ENCODE peak calls at places on chromosomes 3 and 15, in seven cellular contexts. V is heart right ventricle, L is breast epithelium, R is heart left ventricle, Q is tibial artery, Z is ovary, C is K562. H is an unnamed sample. For H3K27me3, the result is how much of the 10 kb centered on the place peaks cover.

GRCh38 chr3:149638401-149639092 is 19.3 kb downstream of the WWTR1 start:
- DNase-seq in Q (no peak), V (no peak), L (no peak), R (no peak), C (no peak), Z (no peak), H (peak)

GRCh38 chr3:25468866-25469319 is 40.8 kb downstream of the RARB start:
- DNase-seq in V (peak), R (peak), C (no peak), Q (peak), L (peak), Z (peak), H (peak)

GRCh38 chr3:21665444-21665843 is 85.6 kb downstream of the ZNF385D start:
- DNase-seq in L (no peak), Z (no peak), V (no peak), C (no peak), R (no peak), Q (no peak), H (no peak)

GRCh38 chr3:107796786-107797185 is 274.0 kb downstream of the BBX start:
- DNase-seq in Z (no peak), L (no peak), C (no peak), Q (no peak), V (no peak), R (no peak), H (peak)

GRCh38 chr3:52511509-52511908 is 16.4 kb downstream of the STAB1 start:
- DNase-seq in C (no peak), Z (no peak), V (no peak), R (no peak), Q (no peak), L (no peak), H (no peak)

GRCh38 chr3:99286266-99286845 is 352.0 kb upstream of the COL8A1 start:
- DNase-seq in C (no peak), Q (no peak), R (no peak), L (no peak), Z (no peak), V (no peak), H (no peak)

GRCh38 chr3:52495777-52496602 is 852 bp downstream of the STAB1 start:
- DNase-seq in Z (no peak), R (no peak), C (no peak), V (no peak), L (no peak), Q (no peak), H (no peak)

GRCh38 chr3:157172746-157173145 is 12.8 kb upstream of the CCNL1 start:
- DNase-seq in R (no peak), Q (no peak), Z (no peak), V (no peak), L (no peak), C (no peak), H (no peak)

DNA sequence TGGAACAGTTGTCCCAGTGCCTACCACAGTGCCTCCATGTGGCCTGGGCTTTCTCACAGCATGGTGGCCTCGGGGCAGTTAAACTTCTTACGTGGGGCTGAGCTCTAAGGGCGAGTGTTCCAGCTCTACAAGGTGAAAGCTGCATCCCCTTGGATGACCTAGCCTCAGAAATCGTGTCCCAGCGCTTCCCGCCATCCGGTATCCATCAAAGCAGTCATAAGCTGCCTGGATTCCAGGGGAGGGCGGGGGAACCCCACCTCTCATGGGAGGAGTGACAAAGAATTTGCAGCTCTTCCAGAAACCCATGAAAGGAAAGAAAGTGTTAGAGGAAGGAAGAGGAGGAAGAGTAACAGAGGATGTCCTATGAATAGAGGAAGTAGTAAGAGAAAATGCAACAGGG is 45.8 kb upstream of the CCDC174 start:
- DNase-seq in L (no peak), C (no peak), Q (no peak), Z (no peak), R (no peak), V (no peak), H (no peak)
- H3K27me3 ChIP-seq in L (under half), C (under half), Q (under half), Z (under half), R (under half), V (under half), H (under half)

DNA sequence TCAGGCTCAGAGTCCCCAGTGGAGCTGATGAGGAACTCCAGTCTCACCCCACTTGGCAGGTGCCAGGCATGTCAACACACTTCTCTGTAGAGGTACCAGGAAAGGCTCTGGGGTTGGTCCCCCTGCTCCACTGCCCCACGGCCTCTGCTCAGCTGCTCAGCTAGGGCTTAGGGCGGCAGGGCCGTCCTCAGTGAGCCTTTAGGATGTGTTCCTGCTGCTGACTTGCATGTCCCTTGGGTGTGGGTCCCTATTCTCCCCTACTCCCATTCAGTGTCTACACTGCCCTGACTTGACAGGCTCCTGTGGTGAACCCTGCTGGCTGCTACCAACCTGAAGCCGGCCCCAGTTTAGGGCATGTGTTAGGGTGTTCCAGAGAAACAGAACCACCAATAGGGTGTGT is 17.9 kb upstream of the POLG start:
- DNase-seq in L (no peak), R (no peak), C (no peak), Z (no peak), Q (no peak), V (no peak), H (no peak)
- H3K27me3 ChIP-seq in L (under half), R (under half), C (under half), Z (under half), Q (half or more), V (half or more), H (half or more)

DNA sequence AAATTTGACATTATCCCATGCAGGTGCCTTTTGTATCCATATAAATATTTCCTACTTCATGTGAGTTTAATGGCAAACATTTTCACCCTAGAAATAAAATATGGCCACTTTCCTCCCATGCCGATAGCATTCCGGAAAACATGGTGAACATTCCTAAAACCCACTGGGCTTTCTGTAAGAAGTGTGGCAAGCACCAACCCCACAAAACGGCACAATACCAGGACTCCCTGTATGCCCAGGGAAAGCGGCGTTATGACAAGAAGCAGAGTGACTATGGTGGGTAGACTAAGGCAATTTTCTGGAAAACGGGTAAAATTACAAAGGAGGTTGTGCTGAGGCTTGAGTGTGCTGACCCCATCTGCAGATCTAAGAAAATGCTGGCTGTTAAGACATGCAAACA is 7.6 kb downstream of the ANXA2 start:
- DNase-seq in Q (no peak), Z (no peak), V (no peak), C (no peak), L (no peak), R (no peak), H (no peak)
- H3K27me3 ChIP-seq in Q (under half), Z (under half), V (under half), C (under half), L (under half), R (under half), H (under half)

GRCh38 chr3:198081421-198081844 is 121.4 kb downstream of the LMLN start:
- DNase-seq in V (peak), Q (no peak), R (no peak), L (no peak), Z (peak), C (no peak), H (no peak)
- H3K27me3 ChIP-seq in V (half or more), Q (half or more), R (under half), L (under half), Z (under half), C (under half), H (half or more)

GRCh38 chr3:126666002-126666401 is 11.1 kb upstream of the TXNRD3 start:
- DNase-seq in Q (no peak), Z (no peak), R (no peak), V (no peak), L (no peak), C (no peak), H (no peak)
- H3K27me3 ChIP-seq in Q (under half), Z (under half), R (under half), V (under half), L (under half), C (under half), H (under half)